ENCODE peak calls at places on chromosomes 5 and 9, in four cellular contexts. T is Jurkat, Clone E6-1; U is tibial nerve; S is IMR-90. K is an unnamed sample.

GRCh38 chr5:24110019-24110615 is 534.7 kb downstream of the CDH10 start:
- DNase-seq in S (no peak), T (peak; percentile 6), U (no peak), K (no peak)

GRCh38 chr5:179311091-179311470 is 34.2 kb downstream of the ADAMTS2 start:
- DNase-seq in U (no peak), S (no peak), T (no peak), K (no peak)

GRCh38 chr5:141121563-141121962 is at the start of gene PCDHB4:
- DNase-seq in S (no peak), U (peak; percentile 26), T (no peak), K (no peak)

GRCh38 chr9:91196103-91196761 is 165.5 kb downstream of the AUH start:
- DNase-seq in T (no peak), U (no peak), S (no peak), K (peak; percentile 28)

GRCh38 chr5:177511796-177512675 is 2.4 kb upstream of the DOK3 start:
- DNase-seq in T (no peak), U (no peak), S (no peak), K (no peak)

GRCh38 chr9:14131353-14132088 is 182.4 kb downstream of the NFIB start:
- DNase-seq in S (no peak), T (no peak), U (no peak), K (no peak)

GRCh38 chr9:21174671-21175070 is 8.2 kb upstream of the IFNA21 start:
- DNase-seq in T (no peak), S (no peak), U (no peak), K (no peak)

GRCh38 chr5:77389746-77390145 is 102.4 kb downstream of the WDR41 start:
- DNase-seq in S (no peak), U (no peak), T (no peak), K (no peak)

GRCh38 chr5:178387856-178388190 is 155.2 kb upstream of the PHYKPL start:
- DNase-seq in T (no peak), U (no peak), S (no peak), K (no peak)

GRCh38 chr5:69075522-69076169 is 18.2 kb upstream of the SLC30A5 start:
- DNase-seq in S (no peak), T (no peak), U (no peak), K (no peak)

GRCh38 chr9:34375901-34376595 is 650 bp downstream of the MYORG start:
- DNase-seq in T (peak; percentile 34), S (no peak), U (no peak), K (peak; percentile 57)

GRCh38 chr9:18297532-18297872 is 176.5 kb upstream of the ADAMTSL1 start:
- DNase-seq in S (no peak), U (no peak), T (peak; percentile 32), K (no peak)

GRCh38 chr5:13994606-13995336 is 50.3 kb upstream of the DNAH5 start:
- DNase-seq in S (peak; percentile 94), T (no peak), U (no peak), K (no peak)

GRCh38 chr9:134343637-134344036 is 17.4 kb downstream of the RXRA start:
- DNase-seq in U (no peak), S (no peak), T (no peak), K (no peak)

GRCh38 chr9:14238044-14238443 is 75.9 kb downstream of the NFIB start:
- DNase-seq in U (no peak), T (no peak), S (peak; percentile 18), K (no peak)

GRCh38 chr5:35859101-35859661 is 2.5 kb downstream of the IL7R start:
- DNase-seq in S (peak; percentile 28), T (no peak), U (no peak), K (no peak)

GRCh38 chr5:157463081-157463480 is 3.1 kb downstream of the NIPAL4 start:
- DNase-seq in S (no peak), U (no peak), T (no peak), K (no peak)

GRCh38 chr5:149618581-149619248 is 37.4 kb downstream of the ARHGEF37 start:
- DNase-seq in T (peak; percentile 38), U (no peak), S (peak; percentile 72), K (no peak)

GRCh38 chr5:607541-608285 is 4.4 kb upstream of the CEP72 start:
- DNase-seq in U (no peak), S (no peak), T (no peak), K (no peak)

GRCh38 chr9:33443504-33444154 is 3.8 kb downstream of the AQP3 start:
- DNase-seq in T (no peak), U (no peak), S (no peak), K (no peak)

GRCh38 chr5:133220851-133221674 is 169.2 kb downstream of the HSPA4 start:
- DNase-seq in S (peak; percentile 64), T (no peak), U (no peak), K (no peak)

GRCh38 chr5:153938131-153938842 is 100.4 kb downstream of the FAM114A2 start:
- DNase-seq in T (no peak), S (no peak), U (no peak), K (no peak)

GRCh38 chr5:178839319-178839704 is 20.4 kb upstream of the ZNF354B start:
- DNase-seq in S (no peak), T (peak; percentile 10), U (peak; percentile 38), K (peak; percentile 77)

GRCh38 chr5:172452398-172453205 is 1.7 kb downstream of the SH3PXD2B start:
- DNase-seq in T (no peak), S (peak; percentile 72), U (peak; percentile 56), K (no peak)

GRCh38 chr5:5421149-5421960 is 1.1 kb upstream of the ICE1 start:
- DNase-seq in T (peak; percentile 47), U (peak; percentile 17), S (peak; percentile 5), K (no peak)

GRCh38 chr9:115668506-115668905 is 485.1 kb upstream of the PAPPA start:
- DNase-seq in S (peak; percentile 94), T (no peak), U (no peak), K (no peak)

GRCh38 chr9:94894111-94894699 is 167.7 kb downstream of the AOPEP start:
- DNase-seq in U (no peak), S (no peak), T (no peak), K (no peak)

GRCh38 chr5:97554992-97555981 is 372.2 kb upstream of the RIOK2 start:
- DNase-seq in U (no peak), S (peak; percentile 80), T (no peak), K (no peak)

GRCh38 chr5:69300537-69301203 is 31.9 kb downstream of the CCDC125 start:
- DNase-seq in S (peak; percentile 4), U (no peak), T (no peak), K (no peak)

GRCh38 chr9:127968717-127969383 is 11.9 kb downstream of the EEIG1 start:
- DNase-seq in T (no peak), S (peak; percentile 94), U (no peak), K (no peak)

GRCh38 chr5:140109050-140109817 is 4.7 kb upstream of the PURA start:
- DNase-seq in U (no peak), T (no peak), S (peak; percentile 61), K (no peak)

GRCh38 chr5:116371935-116372334 is 202.7 kb downstream of the SEMA6A start:
- DNase-seq in U (no peak), T (no peak), S (no peak), K (no peak)

GRCh38 chr9:105307731-105308130 is 63.3 kb downstream of the SLC44A1 start:
- DNase-seq in T (no peak), U (no peak), S (peak; percentile 41), K (no peak)

GRCh38 chr5:92822183-92822582 is 758.8 kb downstream of the NR2F1-AS1 start:
- DNase-seq in T (no peak), S (no peak), U (no peak), K (no peak)

GRCh38 chr5:31137676-31138075 is 55.8 kb upstream of the CDH6 start:
- DNase-seq in U (no peak), S (no peak), T (no peak), K (no peak)

DNA sequence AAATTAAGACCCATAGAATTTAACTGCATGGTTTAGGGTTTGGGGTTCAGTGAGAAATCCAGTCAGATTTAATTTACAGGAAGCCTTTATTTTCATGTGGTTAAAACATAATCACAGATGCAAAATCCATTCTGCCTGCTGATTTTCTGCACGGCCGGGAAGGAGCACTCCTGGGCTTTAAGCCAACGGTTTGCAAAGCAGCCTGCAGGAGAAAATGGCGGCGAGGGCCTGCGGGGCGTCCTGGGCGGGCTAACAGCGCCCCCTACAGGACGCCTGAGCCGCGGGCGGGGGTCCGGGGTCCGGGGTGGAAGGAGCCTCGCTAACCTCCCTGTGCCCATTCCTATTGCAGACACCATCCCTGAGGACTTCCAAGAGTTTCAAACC is 47.6 kb downstream of the THBS4 start:
- DNase-seq in U (peak; percentile 57), S (peak; percentile 70), T (no peak), K (peak; percentile 71)
- H3K4me3 ChIP-seq in U (peak overlapping the region; percentile 37), S (no peak overlapping the region), T (no peak overlapping the region), K (no peak overlapping the region)

GRCh38 chr9:112038017-112038408 is 137.1 kb downstream of the SUSD1 start:
- DNase-seq in T (peak; percentile 51), U (no peak), S (no peak), K (no peak)
- H3K4me3 ChIP-seq in T (no peak overlapping the region), U (no peak overlapping the region), S (no peak overlapping the region), K (no peak overlapping the region)

GRCh38 chr5:18744990-18745590 is 1110.8 kb downstream of the TAF11L14 start:
- DNase-seq in S (no peak), U (no peak), T (peak; percentile 46), K (no peak)
- H3K4me3 ChIP-seq in S (no peak overlapping the region), U (peak overlapping the region; percentile 49), T (peak overlapping the region; percentile 72), K (peak overlapping the region; percentile 44)

DNA sequence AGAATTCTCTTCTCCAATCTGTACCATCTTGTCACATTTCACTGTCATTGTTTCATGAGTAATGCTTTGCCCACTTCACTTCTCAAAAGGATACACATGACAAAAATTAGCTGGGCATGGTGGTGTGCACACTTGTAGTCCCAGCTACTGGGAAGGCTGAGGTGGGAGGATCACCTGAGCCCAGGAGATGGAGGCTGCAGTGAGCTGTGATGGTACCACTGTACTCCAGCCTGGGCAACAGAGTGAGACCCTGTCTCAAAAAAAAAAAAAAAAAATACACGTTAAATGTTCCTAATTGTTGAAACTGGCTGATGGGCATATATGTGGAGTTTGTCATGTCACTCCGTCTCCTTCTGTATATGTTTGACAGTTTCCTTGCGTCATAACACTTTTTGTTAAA is 36.3 kb upstream of the HSD17B3 start:
- DNase-seq in T (no peak), S (no peak), U (no peak), K (no peak)
- H3K4me3 ChIP-seq in T (no peak overlapping the region), S (no peak overlapping the region), U (no peak overlapping the region), K (no peak overlapping the region)

DNA sequence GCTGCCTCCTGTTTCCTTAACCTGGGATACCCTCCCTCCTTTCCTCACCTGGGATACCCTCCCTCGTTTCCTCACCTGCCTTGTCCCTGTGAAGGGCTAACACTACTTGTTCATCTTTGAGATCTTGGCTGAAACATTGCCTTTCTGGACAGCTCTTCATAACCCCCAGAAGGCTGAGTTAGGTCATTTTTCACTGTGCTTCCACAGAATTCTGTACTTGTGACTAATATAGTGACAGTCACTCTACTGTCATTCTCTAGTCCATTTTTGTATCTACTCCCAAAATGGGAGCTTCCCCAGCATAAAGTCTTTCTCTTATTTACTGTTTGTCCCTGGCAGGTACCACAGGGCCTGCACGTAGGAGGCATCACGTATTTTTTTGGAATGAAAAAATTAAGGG is 21.5 kb upstream of the DAB2 start:
- DNase-seq in S (no peak), T (no peak), U (no peak), K (no peak)
- H3K4me3 ChIP-seq in S (no peak overlapping the region), T (no peak overlapping the region), U (no peak overlapping the region), K (no peak overlapping the region)

K was measured in lung.